ENCODE peak calls at places on chromosome 1, in ten cellular contexts. One of them, this sample, is unnamed.
A peak's percentile ranks its signal among the peaks of the same experiment; 100 is the strongest.

GRCh38 chr1:177133977-177134538 is 30.5 kb downstream of the ASTN1 start:
- DNase-seq in cardiac fibroblast: no peak
- DNase-seq in HFF-Myc: no peak
- DNase-seq in lower leg skin: no peak
- DNase-seq in fibroblast of pulmonary artery: no peak
- DNase-seq in sigmoid colon: no peak
- DNase-seq in thyroid gland: no peak
- DNase-seq in tibial nerve: no peak
- DNase-seq in upper lobe of left lung: no peak
- DNase-seq in psoas muscle: no peak
- DNase-seq in this sample: no peak

GRCh38 chr1:224219612-224220011 is 36.6 kb downstream of the DEGS1 start:
- DNase-seq in cardiac fibroblast: no peak
- DNase-seq in HFF-Myc: no peak
- DNase-seq in lower leg skin: no peak
- DNase-seq in fibroblast of pulmonary artery: no peak
- DNase-seq in sigmoid colon: no peak
- DNase-seq in thyroid gland: no peak
- DNase-seq in tibial nerve: no peak
- DNase-seq in upper lobe of left lung: no peak
- DNase-seq in psoas muscle: no peak
- DNase-seq in this sample: no peak

GRCh38 chr1:47515390-47515789 is 77.5 kb downstream of the FOXD2 start:
- DNase-seq in cardiac fibroblast: no peak
- DNase-seq in HFF-Myc: no peak
- DNase-seq in lower leg skin: no peak
- DNase-seq in fibroblast of pulmonary artery: no peak
- DNase-seq in sigmoid colon: no peak
- DNase-seq in thyroid gland: no peak
- DNase-seq in tibial nerve: no peak
- DNase-seq in upper lobe of left lung: no peak
- DNase-seq in psoas muscle: no peak
- DNase-seq in this sample: no peak

GRCh38 chr1:212110617-212111016 is 75.1 kb downstream of the DTL start:
- DNase-seq in cardiac fibroblast: peak; percentile 32
- DNase-seq in HFF-Myc: no peak
- DNase-seq in lower leg skin: no peak
- DNase-seq in fibroblast of pulmonary artery: peak; percentile 69
- DNase-seq in sigmoid colon: no peak
- DNase-seq in thyroid gland: peak; percentile 30
- DNase-seq in tibial nerve: no peak
- DNase-seq in upper lobe of left lung: no peak
- DNase-seq in psoas muscle: no peak
- DNase-seq in this sample: no peak

GRCh38 chr1:32881871-32882850 is 4.1 kb upstream of the HPCA start:
- DNase-seq in cardiac fibroblast: no peak
- DNase-seq in HFF-Myc: no peak
- DNase-seq in lower leg skin: no peak
- DNase-seq in fibroblast of pulmonary artery: no peak
- DNase-seq in sigmoid colon: no peak
- DNase-seq in thyroid gland: peak; percentile 39
- DNase-seq in tibial nerve: no peak
- DNase-seq in upper lobe of left lung: no peak
- DNase-seq in psoas muscle: no peak
- DNase-seq in this sample: no peak

GRCh38 chr1:209354111-209354839 is 229.2 kb upstream of the CAMK1G start:
- DNase-seq in cardiac fibroblast: peak; percentile 94
- DNase-seq in HFF-Myc: peak; percentile 81
- DNase-seq in lower leg skin: peak; percentile 87
- DNase-seq in fibroblast of pulmonary artery: peak; percentile 95
- DNase-seq in sigmoid colon: peak; percentile 84
- DNase-seq in thyroid gland: peak; percentile 87
- DNase-seq in tibial nerve: peak; percentile 80
- DNase-seq in upper lobe of left lung: peak; percentile 66
- DNase-seq in psoas muscle: peak; percentile 50
- DNase-seq in this sample: peak; percentile 80

GRCh38 chr1:37575692-37576091 is 19.0 kb downstream of the DNALI1 start:
- DNase-seq in cardiac fibroblast: peak; percentile 45
- DNase-seq in HFF-Myc: no peak
- DNase-seq in lower leg skin: no peak
- DNase-seq in fibroblast of pulmonary artery: peak; percentile 31
- DNase-seq in sigmoid colon: no peak
- DNase-seq in thyroid gland: no peak
- DNase-seq in tibial nerve: no peak
- DNase-seq in upper lobe of left lung: no peak
- DNase-seq in psoas muscle: no peak
- DNase-seq in this sample: no peak

GRCh38 chr1:115430717-115431116 is 92.7 kb upstream of the NGF start:
- DNase-seq in cardiac fibroblast: peak; percentile 97
- DNase-seq in HFF-Myc: peak; percentile 85
- DNase-seq in lower leg skin: peak; percentile 29
- DNase-seq in fibroblast of pulmonary artery: peak; percentile 94
- DNase-seq in sigmoid colon: no peak
- DNase-seq in thyroid gland: no peak
- DNase-seq in tibial nerve: no peak
- DNase-seq in upper lobe of left lung: no peak
- DNase-seq in psoas muscle: peak; percentile 15
- DNase-seq in this sample: no peak

GRCh38 chr1:114669562-114670082 is at the start of gene DENND2C:
- DNase-seq in cardiac fibroblast: no peak
- DNase-seq in HFF-Myc: no peak
- DNase-seq in lower leg skin: no peak
- DNase-seq in fibroblast of pulmonary artery: no peak
- DNase-seq in sigmoid colon: no peak
- DNase-seq in thyroid gland: no peak
- DNase-seq in tibial nerve: peak; percentile 7
- DNase-seq in upper lobe of left lung: no peak
- DNase-seq in psoas muscle: no peak
- DNase-seq in this sample: no peak

GRCh38 chr1:52673513-52673912 is 24.6 kb downstream of the COA7 start:
- DNase-seq in cardiac fibroblast: no peak
- DNase-seq in HFF-Myc: no peak
- DNase-seq in lower leg skin: no peak
- DNase-seq in fibroblast of pulmonary artery: no peak
- DNase-seq in sigmoid colon: no peak
- DNase-seq in thyroid gland: no peak
- DNase-seq in tibial nerve: no peak
- DNase-seq in upper lobe of left lung: no peak
- DNase-seq in psoas muscle: no peak
- DNase-seq in this sample: no peak

DNA sequence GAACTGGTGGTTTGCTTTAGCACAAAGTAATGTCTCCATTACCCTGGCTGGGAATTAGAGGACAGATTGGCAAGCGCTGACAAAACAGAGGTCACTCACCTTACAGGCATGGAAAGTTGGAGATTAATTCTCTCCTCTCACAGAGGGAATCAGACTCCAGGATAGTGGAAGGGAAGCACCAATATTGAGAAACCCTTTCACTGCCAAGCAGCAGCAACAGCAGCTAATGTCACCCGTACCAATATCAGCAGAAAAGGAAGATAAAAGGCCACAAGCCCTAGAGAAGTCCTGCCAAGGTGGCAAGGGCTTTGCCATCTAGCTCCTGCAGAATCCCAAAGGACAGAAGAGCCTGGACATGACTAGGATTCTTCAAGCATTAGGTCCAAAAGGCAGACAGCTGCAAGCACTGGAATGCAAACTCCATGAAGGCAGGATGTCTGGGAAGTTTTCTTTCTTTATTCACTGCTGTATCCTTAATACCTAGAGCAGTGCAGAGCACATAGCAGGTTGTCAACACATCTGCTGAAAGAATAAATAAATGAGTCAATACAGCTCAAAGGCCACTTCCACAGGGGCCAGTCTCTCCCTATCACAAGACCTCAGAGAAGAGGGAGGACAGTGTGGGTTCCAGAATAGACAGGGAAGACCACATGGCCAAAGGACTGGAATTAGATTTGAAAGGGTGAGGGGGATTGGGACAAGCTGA is 57.2 kb downstream of the ERI3 start:
- DNase-seq in cardiac fibroblast: no peak
- DNase-seq in HFF-Myc: no peak
- DNase-seq in lower leg skin: no peak
- DNase-seq in fibroblast of pulmonary artery: no peak
- DNase-seq in sigmoid colon: no peak
- DNase-seq in thyroid gland: no peak
- DNase-seq in tibial nerve: no peak
- DNase-seq in upper lobe of left lung: no peak
- DNase-seq in psoas muscle: no peak
- DNase-seq in this sample: no peak
- H3K4me3 ChIP-seq in cardiac fibroblast: no peak overlapping the region
- H3K4me3 ChIP-seq in HFF-Myc: no peak overlapping the region
- H3K4me3 ChIP-seq in lower leg skin: no peak overlapping the region
- H3K4me3 ChIP-seq in fibroblast of pulmonary artery: no peak overlapping the region
- H3K4me3 ChIP-seq in sigmoid colon: no peak overlapping the region
- H3K4me3 ChIP-seq in thyroid gland: no peak overlapping the region
- H3K4me3 ChIP-seq in tibial nerve: no peak overlapping the region
- H3K4me3 ChIP-seq in upper lobe of left lung: no peak overlapping the region
- H3K4me3 ChIP-seq in psoas muscle: no peak overlapping the region
- H3K4me3 ChIP-seq in this sample: no peak overlapping the region

GRCh38 chr1:44534771-44535170 is 129.7 kb downstream of the RNF220 start:
- DNase-seq in cardiac fibroblast: no peak
- DNase-seq in HFF-Myc: no peak
- DNase-seq in lower leg skin: no peak
- DNase-seq in fibroblast of pulmonary artery: no peak
- DNase-seq in sigmoid colon: no peak
- DNase-seq in thyroid gland: no peak
- DNase-seq in tibial nerve: no peak
- DNase-seq in upper lobe of left lung: no peak
- DNase-seq in psoas muscle: no peak
- DNase-seq in this sample: no peak

GRCh38 chr1:44537961-44538360 is 132.9 kb downstream of the RNF220 start:
- DNase-seq in cardiac fibroblast: no peak
- DNase-seq in HFF-Myc: no peak
- DNase-seq in lower leg skin: no peak
- DNase-seq in fibroblast of pulmonary artery: no peak
- DNase-seq in sigmoid colon: no peak
- DNase-seq in thyroid gland: no peak
- DNase-seq in tibial nerve: no peak
- DNase-seq in upper lobe of left lung: no peak
- DNase-seq in psoas muscle: no peak
- DNase-seq in this sample: no peak

GRCh38 chr1:44537538-44537937 is 132.5 kb downstream of the RNF220 start:
- DNase-seq in cardiac fibroblast: no peak
- DNase-seq in HFF-Myc: no peak
- DNase-seq in lower leg skin: no peak
- DNase-seq in fibroblast of pulmonary artery: no peak
- DNase-seq in sigmoid colon: no peak
- DNase-seq in thyroid gland: no peak
- DNase-seq in tibial nerve: no peak
- DNase-seq in upper lobe of left lung: no peak
- DNase-seq in psoas muscle: no peak
- DNase-seq in this sample: no peak

GRCh38 chr1:44532567-44532944 is 127.5 kb downstream of the RNF220 start:
- DNase-seq in cardiac fibroblast: no peak
- DNase-seq in HFF-Myc: no peak
- DNase-seq in lower leg skin: no peak
- DNase-seq in fibroblast of pulmonary artery: no peak
- DNase-seq in sigmoid colon: no peak
- DNase-seq in thyroid gland: no peak
- DNase-seq in tibial nerve: no peak
- DNase-seq in upper lobe of left lung: no peak
- DNase-seq in psoas muscle: no peak
- DNase-seq in this sample: no peak

DNA sequence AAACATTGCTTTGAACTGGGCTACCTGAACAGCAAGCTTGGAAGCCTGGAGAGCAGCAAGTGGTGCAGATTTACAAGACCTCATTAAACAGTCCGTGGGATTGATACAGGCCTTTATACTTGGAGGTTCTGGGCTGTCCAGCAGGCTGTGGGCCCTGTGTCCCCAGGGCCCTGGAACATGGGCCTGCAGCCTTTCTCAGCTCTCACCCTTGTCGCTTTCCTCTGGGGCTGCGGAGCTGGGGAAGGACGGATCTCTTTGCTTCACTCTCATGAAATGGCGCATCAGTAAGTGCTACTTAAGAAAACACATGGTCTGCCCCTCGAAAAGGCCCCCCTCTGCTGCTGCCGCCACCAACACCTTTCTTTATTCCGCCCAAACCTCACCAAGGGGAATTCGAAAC is 131.3 kb downstream of the RNF220 start:
- DNase-seq in cardiac fibroblast: no peak
- DNase-seq in HFF-Myc: no peak
- DNase-seq in lower leg skin: no peak
- DNase-seq in fibroblast of pulmonary artery: no peak
- DNase-seq in sigmoid colon: no peak
- DNase-seq in thyroid gland: no peak
- DNase-seq in tibial nerve: no peak
- DNase-seq in upper lobe of left lung: no peak
- DNase-seq in psoas muscle: no peak
- DNase-seq in this sample: no peak
- TF ChIP-seq CTCF in cardiac fibroblast: no peak
- TF ChIP-seq CTCF in HFF-Myc: no peak
- TF ChIP-seq CTCF in lower leg skin: no peak
- TF ChIP-seq CTCF in fibroblast of pulmonary artery: no peak
- TF ChIP-seq CTCF in sigmoid colon: no peak
- TF ChIP-seq CTCF in thyroid gland: no peak
- TF ChIP-seq CTCF in tibial nerve: no peak
- TF ChIP-seq CTCF in upper lobe of left lung: no peak
- TF ChIP-seq CTCF in psoas muscle: no peak
- TF ChIP-seq CTCF in this sample: no peak

DNA sequence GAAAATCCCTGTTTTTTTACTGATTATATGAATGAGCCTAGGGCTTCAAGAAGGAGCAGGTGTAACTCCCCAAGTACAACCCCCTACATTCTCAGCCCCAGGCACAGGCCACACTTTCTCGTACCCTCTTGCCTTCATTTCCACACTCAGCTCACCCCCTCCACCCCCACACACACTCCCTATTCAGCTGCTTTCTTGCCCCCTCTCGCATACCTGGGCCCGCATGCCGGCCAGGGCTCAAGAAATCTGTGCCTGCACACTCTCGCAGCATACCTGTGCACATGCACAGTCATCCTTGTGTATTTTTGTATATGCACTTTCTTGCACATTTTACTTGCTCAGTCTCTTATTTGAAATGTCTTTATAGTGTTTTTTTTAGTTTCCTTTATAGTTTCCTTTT is 2.0 kb downstream of the PTPRF start:
- DNase-seq in cardiac fibroblast: no peak
- DNase-seq in HFF-Myc: no peak
- DNase-seq in lower leg skin: no peak
- DNase-seq in fibroblast of pulmonary artery: no peak
- DNase-seq in sigmoid colon: no peak
- DNase-seq in thyroid gland: no peak
- DNase-seq in tibial nerve: no peak
- DNase-seq in upper lobe of left lung: peak; percentile 32
- DNase-seq in psoas muscle: no peak
- DNase-seq in this sample: no peak
- H3K4me3 ChIP-seq in cardiac fibroblast: no peak overlapping the region
- H3K4me3 ChIP-seq in HFF-Myc: peak overlapping the region; percentile 54
- H3K4me3 ChIP-seq in lower leg skin: no peak overlapping the region
- H3K4me3 ChIP-seq in fibroblast of pulmonary artery: no peak overlapping the region
- H3K4me3 ChIP-seq in sigmoid colon: peak overlapping the region; percentile 97
- H3K4me3 ChIP-seq in thyroid gland: no peak overlapping the region
- H3K4me3 ChIP-seq in tibial nerve: no peak overlapping the region
- H3K4me3 ChIP-seq in upper lobe of left lung: peak overlapping the region; percentile 82
- H3K4me3 ChIP-seq in psoas muscle: no peak overlapping the region
- H3K4me3 ChIP-seq in this sample: no peak overlapping the region

DNA sequence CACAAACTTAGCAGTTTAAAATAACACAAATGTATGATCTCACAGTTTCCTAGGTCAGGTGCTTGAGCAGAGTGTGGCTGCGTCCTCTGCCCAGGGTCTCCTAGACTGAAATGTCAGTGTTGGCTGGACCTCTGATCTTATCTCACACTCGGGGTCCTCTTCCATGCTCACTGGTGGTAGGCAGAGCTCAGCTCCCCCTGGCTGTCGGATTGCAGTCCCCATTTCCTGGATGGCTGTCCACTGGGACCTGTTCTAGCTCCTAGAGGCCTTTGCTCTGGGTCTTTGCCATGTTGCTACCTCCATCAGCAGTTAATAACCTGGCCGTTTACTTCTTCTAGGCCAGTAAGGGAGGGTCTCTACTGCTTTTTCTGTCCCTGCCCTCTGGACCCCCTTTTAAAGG is 107.5 kb downstream of the PCNX2 start:
- DNase-seq in cardiac fibroblast: no peak
- DNase-seq in HFF-Myc: no peak
- DNase-seq in lower leg skin: no peak
- DNase-seq in fibroblast of pulmonary artery: no peak
- DNase-seq in sigmoid colon: no peak
- DNase-seq in thyroid gland: no peak
- DNase-seq in tibial nerve: no peak
- DNase-seq in upper lobe of left lung: no peak
- DNase-seq in psoas muscle: no peak
- DNase-seq in this sample: no peak
- TF ChIP-seq CTCF in cardiac fibroblast: no peak
- TF ChIP-seq CTCF in HFF-Myc: no peak
- TF ChIP-seq CTCF in lower leg skin: no peak
- TF ChIP-seq CTCF in fibroblast of pulmonary artery: no peak
- TF ChIP-seq CTCF in sigmoid colon: no peak
- TF ChIP-seq CTCF in thyroid gland: no peak
- TF ChIP-seq CTCF in tibial nerve: no peak
- TF ChIP-seq CTCF in upper lobe of left lung: no peak
- TF ChIP-seq CTCF in psoas muscle: no peak
- TF ChIP-seq CTCF in this sample: no peak